ENCODE peak calls at places on chromosomes 7 and 10, in six cellular contexts. H is A549, I is K562, D is HepG2, U is upper lobe of left lung, N is GM12878. G is an unnamed sample. For H3K4me1, the result is how much of the 10 kb centered on the place peaks cover.

GRCh38 chr7:159015081-159015893 is 129.4 kb downstream of the VIPR2 start:
- ATAC-seq in H (peak), D (peak), U (peak), I (peak), N (no peak), G (peak)

GRCh38 chr10:121828045-121828444 is 99.8 kb downstream of the ATE1 start:
- ATAC-seq in H (no peak), D (no peak), U (no peak), I (no peak), N (peak), G (no peak)

GRCh38 chr10:25818751-25819150 is 115.3 kb upstream of the MYO3A start:
- ATAC-seq in N (no peak), D (no peak), H (no peak), U (no peak), I (no peak), G (no peak)

GRCh38 chr10:21364196-21365114 is 161.0 kb downstream of the SKIDA1 start:
- ATAC-seq in H (peak), D (peak), I (no peak), U (no peak), N (no peak), G (peak)

GRCh38 chr10:26528715-26529393 is 90.7 kb downstream of the APBB1IP start:
- ATAC-seq in U (no peak), I (no peak), N (peak), D (no peak), H (no peak), G (no peak)

GRCh38 chr10:50937230-50937907 is 51.9 kb upstream of the A1CF start:
- ATAC-seq in D (peak), I (peak), N (no peak), H (peak), U (no peak), G (no peak)

GRCh38 chr7:12737836-12738235 is 50.4 kb downstream of the ARL4A start:
- ATAC-seq in I (peak), H (no peak), N (no peak), U (no peak), D (no peak), G (no peak)

GRCh38 chr7:35722054-35722849 is 27.3 kb upstream of the HERPUD2 start:
- ATAC-seq in U (no peak), D (no peak), N (peak), I (no peak), H (no peak), G (no peak)

GRCh38 chr10:4306871-4307270 is 519.1 kb upstream of the AKR1E2 start:
- ATAC-seq in N (no peak), I (no peak), H (no peak), D (no peak), U (no peak), G (no peak)

GRCh38 chr7:155358066-155358947 is 60.6 kb downstream of the INSIG1 start:
- ATAC-seq in N (no peak), D (peak), U (no peak), I (peak), H (peak), G (no peak)

GRCh38 chr10:7475046-7475860 is 64.4 kb upstream of the SFMBT2 start:
- ATAC-seq in N (peak), D (no peak), U (peak), H (peak), I (peak), G (peak)

DNA sequence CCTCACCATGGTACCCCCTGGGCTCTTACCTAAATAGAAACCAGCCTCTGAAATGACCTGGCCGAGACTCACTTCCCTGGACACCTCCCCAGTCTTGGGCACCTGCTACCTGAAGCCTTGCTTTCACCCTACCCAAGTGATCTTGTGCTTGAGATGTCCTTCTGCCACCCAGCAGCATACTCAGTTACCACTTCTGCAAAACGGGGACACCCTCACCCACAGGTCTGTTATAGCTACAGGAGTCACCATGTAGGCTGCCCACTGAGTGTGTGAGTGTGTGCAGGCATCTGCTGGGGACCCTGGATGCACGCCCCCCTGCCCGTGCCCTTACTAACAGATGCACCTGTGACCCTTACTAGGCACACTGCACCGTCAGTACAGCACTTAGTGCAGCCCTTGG is 94.8 kb upstream of the PPIF start:
- ATAC-seq in U (no peak), D (no peak), I (no peak), H (no peak), N (no peak), G (no peak)
- H3K4me1 ChIP-seq in U (half or more), D (under half), I (under half), H (under half), N (half or more), G (under half)

DNA sequence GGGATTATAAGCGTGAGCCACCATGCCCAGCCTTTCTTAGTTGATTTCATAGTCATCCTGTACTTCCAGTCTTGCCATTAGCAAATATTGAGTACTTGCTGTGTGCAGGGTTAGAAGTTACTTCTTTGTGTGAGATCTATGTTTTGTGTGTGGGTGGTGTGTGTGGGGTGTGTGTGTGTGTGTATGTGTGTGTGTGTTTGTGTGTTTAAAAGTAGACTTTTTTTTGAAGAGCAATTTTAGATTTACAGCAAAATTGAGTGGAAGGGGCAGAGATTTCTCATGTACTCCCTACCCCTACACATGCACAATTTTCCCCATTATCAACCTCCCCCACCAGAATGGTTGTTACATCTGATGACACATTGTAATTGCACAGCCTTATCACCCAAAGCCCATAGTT is 48.2 kb downstream of the KAT6B start:
- ATAC-seq in U (no peak), I (no peak), D (no peak), H (no peak), N (no peak), G (no peak)
- TF ChIP-seq CTCF in U (no peak), I (no peak), D (no peak), H (no peak), N (no peak), G (no peak)

GRCh38 chr7:40516376-40516775 is 381.6 kb downstream of the SUGCT start:
- ATAC-seq in U (no peak), H (no peak), N (no peak), D (no peak), I (no peak), G (no peak)

GRCh38 chr7:40520986-40521738 is 386.4 kb downstream of the SUGCT start:
- ATAC-seq in N (no peak), D (no peak), H (no peak), U (no peak), I (no peak), G (no peak)

DNA sequence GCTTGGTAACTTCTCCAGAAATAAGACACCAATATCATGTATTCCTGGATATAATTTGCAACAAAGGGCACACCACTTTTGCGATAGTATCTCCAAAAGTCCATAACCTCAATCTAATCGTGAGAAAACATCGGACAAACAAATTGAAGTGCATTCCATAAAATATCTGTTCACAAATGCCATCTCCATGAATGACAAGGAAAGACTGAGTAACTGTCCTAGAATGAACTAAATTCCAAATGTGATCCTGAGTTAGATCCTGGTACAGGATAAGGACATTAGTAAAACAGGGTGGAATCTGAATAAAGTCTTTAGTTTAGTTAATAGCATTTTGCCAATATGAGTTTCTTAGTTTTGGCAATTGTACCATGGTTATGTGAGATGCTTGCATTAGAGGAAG is 384.2 kb downstream of the SUGCT start:
- ATAC-seq in H (no peak), D (no peak), N (no peak), I (no peak), U (no peak), G (no peak)
- TF ChIP-seq EP300 in H (no peak), D (no peak), N (no peak), I (no peak), U (no peak), G (no peak)

DNA sequence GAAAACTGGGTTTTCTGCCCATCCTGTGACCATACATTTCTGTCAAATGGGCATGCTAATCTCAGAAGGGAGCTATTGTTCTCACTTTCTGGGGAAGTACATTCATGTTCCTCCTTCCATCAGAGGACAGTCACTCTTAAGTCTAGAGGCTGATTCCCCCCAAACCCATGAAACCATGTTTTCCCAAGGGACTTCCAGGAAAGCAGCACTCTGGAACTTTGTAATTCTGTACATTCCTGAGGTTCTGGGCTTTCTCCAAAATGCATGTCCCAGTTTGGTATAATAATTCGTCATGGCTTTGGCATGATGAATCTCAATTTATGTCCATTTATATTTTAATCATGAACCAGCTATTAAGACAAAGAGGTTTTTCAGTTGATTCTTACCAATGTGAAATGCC is 688.1 kb downstream of the LRMDA start:
- ATAC-seq in N (no peak), D (no peak), I (no peak), H (no peak), U (no peak), G (no peak)
- H3K4me1 ChIP-seq in N (under half), D (under half), I (under half), H (under half), U (under half), G (under half)

DNA sequence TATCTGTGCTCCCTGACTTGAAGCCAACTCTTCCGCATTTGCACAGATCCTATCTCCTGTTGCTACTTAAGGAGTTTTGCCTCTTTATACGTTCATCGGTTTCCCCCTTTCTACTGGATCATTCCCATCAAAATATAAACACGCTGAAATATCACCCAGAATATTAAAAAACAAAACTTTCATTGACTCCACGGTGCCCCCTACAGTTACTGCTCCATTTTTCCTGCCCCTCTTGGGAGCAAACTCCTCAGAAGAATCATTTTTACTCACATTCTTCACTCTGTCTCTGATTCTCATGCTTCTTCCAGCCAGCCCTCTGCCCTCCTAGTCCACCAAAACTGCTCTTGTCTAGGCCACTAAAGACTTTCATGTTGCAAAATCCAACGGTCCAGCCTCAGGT is 66.4 kb downstream of the MYOF start:
- ATAC-seq in N (no peak), U (no peak), H (no peak), D (no peak), I (no peak), G (no peak)
- TF ChIP-seq CTCF in N (no peak), U (no peak), H (peak), D (no peak), I (no peak), G (no peak)

GRCh38 chr10:48881937-48882336 is 57.7 kb downstream of the LRRC18 start:
- ATAC-seq in I (no peak), N (no peak), D (no peak), H (no peak), U (no peak), G (no peak)

GRCh38 chr10:48882881-48883280 is 56.8 kb downstream of the LRRC18 start:
- ATAC-seq in U (no peak), N (no peak), I (no peak), H (no peak), D (no peak), G (no peak)

GRCh38 chr10:48878091-48878490 is 61.5 kb downstream of the LRRC18 start:
- ATAC-seq in H (no peak), U (no peak), D (no peak), N (no peak), I (no peak), G (no peak)

GRCh38 chr10:48879476-48879875 is 60.2 kb downstream of the LRRC18 start:
- ATAC-seq in I (no peak), H (no peak), N (no peak), D (no peak), U (no peak), G (no peak)

DNA sequence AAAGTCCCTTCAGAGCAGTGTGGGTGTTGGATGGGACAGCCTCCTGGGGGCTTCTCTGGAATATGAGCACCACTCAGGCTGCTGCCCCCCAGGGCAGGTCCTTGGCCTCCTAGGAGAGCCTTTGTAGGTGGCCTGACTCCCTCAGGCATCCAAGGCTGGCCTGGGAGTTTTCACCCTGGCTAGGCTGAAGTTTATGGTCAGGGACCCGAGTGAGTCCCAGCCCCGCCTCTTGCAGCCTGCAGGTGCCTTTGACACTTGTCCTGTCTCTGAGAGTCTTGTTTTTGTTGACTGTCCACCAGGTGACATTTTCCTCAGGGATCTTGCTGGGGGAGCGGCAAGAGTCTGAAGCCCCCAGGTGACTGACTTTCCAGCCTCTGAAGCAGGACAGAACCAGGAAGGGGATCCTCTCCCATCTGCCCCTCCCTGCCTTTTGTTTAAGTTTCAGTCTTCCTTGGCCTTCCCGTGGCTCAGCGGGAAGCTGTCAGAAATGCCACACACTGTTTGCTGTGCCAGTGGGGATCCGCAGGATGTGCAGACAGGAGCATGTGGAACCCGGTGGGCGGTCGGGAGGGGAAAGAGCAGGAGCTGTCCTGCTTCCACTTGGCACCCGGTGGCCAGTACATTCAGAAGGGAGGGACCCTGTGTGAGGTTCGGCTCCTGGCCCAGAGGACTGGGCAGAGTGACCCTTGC is 59.5 kb downstream of the LRRC18 start:
- ATAC-seq in H (no peak), N (no peak), U (no peak), D (no peak), I (no peak), G (no peak)
- TF ChIP-seq EP300 in H (no peak), N (no peak), U (no peak), D (no peak), I (no peak), G (no peak)

DNA sequence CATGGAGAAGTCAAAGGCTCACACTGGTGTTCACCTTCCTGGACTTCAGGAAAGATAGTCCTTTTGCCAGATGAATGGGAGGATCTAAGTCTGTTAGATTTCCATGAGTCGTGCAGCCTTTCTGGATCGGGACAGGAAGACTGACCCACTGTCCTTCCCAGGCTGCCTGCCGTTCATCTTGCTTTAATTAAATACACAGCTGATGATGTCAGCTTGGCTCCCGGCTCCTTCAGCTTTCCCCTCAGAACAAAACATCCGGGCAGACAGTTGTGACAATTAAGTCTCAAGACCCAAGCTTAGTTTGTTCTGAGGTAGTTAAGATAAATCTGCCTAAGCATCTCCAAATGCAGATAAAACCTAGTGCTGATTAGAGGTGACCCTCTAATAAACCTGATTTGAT is 58.6 kb downstream of the AUTS2 start:
- ATAC-seq in H (no peak), U (no peak), N (no peak), I (no peak), D (no peak), G (peak)
- H3K4me1 ChIP-seq in H (under half), U (half or more), N (under half), I (under half), D (under half), G (half or more)